ENCODE peak calls at places on chromosomes 4 and X, in seven cellular contexts. J is choroid plexus epithelial cell; I is activated CD8-positive, alpha-beta T cell treated with anti-CD3 and anti-CD28 coated beads for 36 hours; G is sciatic nerve; Q is BJ; P is NCI-H1417; D is NCI-H460. R is an unnamed sample.

GRCh38 chr4:52098618-52099017 is 47.5 kb downstream of the SPATA18 start:
- DNase-seq in J (no peak), Q (no peak), P (peak), D (no peak), I (no peak), G (no peak), R (no peak)

GRCh38 chrX:103556941-103557340 is 28.4 kb upstream of the TCEAL4 start:
- DNase-seq in Q (no peak), D (no peak), J (no peak), P (no peak), I (no peak), G (no peak), R (no peak)

GRCh38 chr4:106058919-106059318 is 163.6 kb downstream of the NPNT start:
- DNase-seq in Q (no peak), D (no peak), I (no peak), P (no peak), G (no peak), J (no peak), R (no peak)

GRCh38 chr4:8540072-8540471 is 40.1 kb upstream of the GPR78 start:
- DNase-seq in J (no peak), I (peak), Q (no peak), D (no peak), G (no peak), P (no peak), R (no peak)

GRCh38 chr4:159193256-159193655 is 90.4 kb downstream of the RAPGEF2 start:
- DNase-seq in G (no peak), Q (no peak), I (no peak), P (no peak), D (no peak), J (no peak), R (no peak)

GRCh38 chrX:16828126-16828908 is 41.8 kb downstream of the RBBP7 start:
- DNase-seq in Q (no peak), G (no peak), D (peak), P (no peak), J (peak), I (no peak), R (no peak)

GRCh38 chrX:119240356-119240755 is 4.3 kb downstream of the PGRMC1 start:
- DNase-seq in Q (peak), J (peak), G (no peak), P (no peak), I (no peak), D (no peak), R (no peak)

GRCh38 chr4:173703076-173703475 is 173.0 kb upstream of the HAND2 start:
- DNase-seq in Q (no peak), I (no peak), P (no peak), J (no peak), D (no peak), G (no peak), R (no peak)

GRCh38 chr4:142130636-142131035 is 494.3 kb downstream of the IL15 start:
- DNase-seq in P (no peak), D (no peak), J (no peak), G (no peak), I (no peak), Q (no peak), R (no peak)

GRCh38 chrX:38061335-38061734 is 55.0 kb downstream of the SYTL5 start:
- DNase-seq in P (peak), D (peak), I (no peak), J (no peak), Q (no peak), G (no peak), R (no peak)

GRCh38 chrX:147485207-147485606 is 426.5 kb upstream of the FMR1 start:
- DNase-seq in P (no peak), Q (no peak), J (no peak), D (no peak), I (no peak), G (no peak), R (no peak)

GRCh38 chr4:86359944-86360478 is at the start of gene MAPK10:
- DNase-seq in G (peak), D (no peak), J (peak), Q (peak), I (peak), P (peak), R (peak)

GRCh38 chr4:182922551-182923284 is 5.5 kb upstream of the DCTD start:
- DNase-seq in P (no peak), G (no peak), Q (no peak), I (no peak), D (no peak), J (peak), R (no peak)

GRCh38 chrX:14015294-14015693 is 14.4 kb downstream of the GEMIN8 start:
- DNase-seq in Q (no peak), J (peak), D (no peak), P (no peak), I (no peak), G (no peak), R (no peak)

GRCh38 chrX:19291086-19291485 is 52.6 kb upstream of the PDHA1 start:
- DNase-seq in J (no peak), Q (no peak), D (no peak), P (no peak), I (no peak), G (no peak), R (no peak)

GRCh38 chr4:15158410-15159091 is 156.3 kb downstream of the CPEB2 start:
- DNase-seq in D (no peak), J (no peak), Q (no peak), G (no peak), I (no peak), P (no peak), R (no peak)

GRCh38 chrX:1577845-1578244 is 13.6 kb upstream of the AKAP17A start:
- DNase-seq in P (no peak), G (no peak), I (no peak), J (no peak), D (no peak), Q (no peak), R (no peak)

GRCh38 chr4:118738090-118738489 is 52.9 kb downstream of the METTL14 start:
- DNase-seq in I (no peak), P (no peak), J (no peak), G (no peak), D (no peak), Q (no peak), R (no peak)

GRCh38 chrX:153731845-153732215 is 7.2 kb downstream of the ABCD1 start:
- DNase-seq in Q (no peak), P (no peak), J (no peak), G (no peak), D (no peak), I (no peak), R (no peak)